ENCODE peak calls at places on chromosomes 2 and 18, in six cellular contexts. One of them, this sample, is unnamed.

GRCh38 chr2:176652300-176653182 is 383.3 kb downstream of the MTX2 start:
- DNase-seq in HFF-Myc: peak; percentile 30
- DNase-seq in stomach: no peak
- DNase-seq in SK-N-SH: peak; percentile 42
- DNase-seq in WERI-Rb-1: peak; percentile 14
- DNase-seq in HCT116: peak; percentile 39
- DNase-seq in this sample: no peak

GRCh38 chr2:84931384-84931821 is 25.9 kb downstream of the TMSB10 start:
- DNase-seq in HFF-Myc: no peak
- DNase-seq in stomach: no peak
- DNase-seq in SK-N-SH: no peak
- DNase-seq in WERI-Rb-1: no peak
- DNase-seq in HCT116: no peak
- DNase-seq in this sample: no peak

GRCh38 chr2:46198164-46198883 is 98.9 kb upstream of the EPAS1 start:
- DNase-seq in HFF-Myc: no peak
- DNase-seq in stomach: no peak
- DNase-seq in SK-N-SH: no peak
- DNase-seq in WERI-Rb-1: no peak
- DNase-seq in HCT116: no peak
- DNase-seq in this sample: no peak

GRCh38 chr2:105454801-105455485 is 56.1 kb upstream of the FHL2 start:
- DNase-seq in HFF-Myc: no peak
- DNase-seq in stomach: peak; percentile 52
- DNase-seq in SK-N-SH: no peak
- DNase-seq in WERI-Rb-1: peak; percentile 33
- DNase-seq in HCT116: peak; percentile 69
- DNase-seq in this sample: peak; percentile 3

GRCh38 chr2:112032615-112033457 is 22.2 kb upstream of the TMEM87B start:
- DNase-seq in HFF-Myc: peak; percentile 56
- DNase-seq in stomach: peak; percentile 45
- DNase-seq in SK-N-SH: no peak
- DNase-seq in WERI-Rb-1: no peak
- DNase-seq in HCT116: peak; percentile 48
- DNase-seq in this sample: no peak

GRCh38 chr2:185372188-185372587 is 366.4 kb upstream of the FSIP2 start:
- DNase-seq in HFF-Myc: no peak
- DNase-seq in stomach: no peak
- DNase-seq in SK-N-SH: no peak
- DNase-seq in WERI-Rb-1: no peak
- DNase-seq in HCT116: no peak
- DNase-seq in this sample: no peak

GRCh38 chr2:134402385-134402784 is 148.5 kb downstream of the MGAT5 start:
- DNase-seq in HFF-Myc: no peak
- DNase-seq in stomach: no peak
- DNase-seq in SK-N-SH: no peak
- DNase-seq in WERI-Rb-1: no peak
- DNase-seq in HCT116: no peak
- DNase-seq in this sample: no peak

GRCh38 chr18:21851327-21851961 is 110.9 kb downstream of the MIB1 start:
- DNase-seq in HFF-Myc: no peak
- DNase-seq in stomach: no peak
- DNase-seq in SK-N-SH: peak; percentile 23
- DNase-seq in WERI-Rb-1: no peak
- DNase-seq in HCT116: no peak
- DNase-seq in this sample: no peak

GRCh38 chr2:86221066-86221684 is 21.9 kb downstream of the MRPL35 start:
- DNase-seq in HFF-Myc: no peak
- DNase-seq in stomach: peak; percentile 64
- DNase-seq in SK-N-SH: peak; percentile 71
- DNase-seq in WERI-Rb-1: peak; percentile 52
- DNase-seq in HCT116: peak; percentile 27
- DNase-seq in this sample: peak; percentile 34

GRCh38 chr2:216839626-216840132 is 20.2 kb downstream of the TNP1 start:
- DNase-seq in HFF-Myc: no peak
- DNase-seq in stomach: no peak
- DNase-seq in SK-N-SH: no peak
- DNase-seq in WERI-Rb-1: no peak
- DNase-seq in HCT116: no peak
- DNase-seq in this sample: no peak

GRCh38 chr2:36366491-36367120 is 11.0 kb downstream of the CRIM1 start:
- DNase-seq in HFF-Myc: no peak
- DNase-seq in stomach: no peak
- DNase-seq in SK-N-SH: no peak
- DNase-seq in WERI-Rb-1: no peak
- DNase-seq in HCT116: no peak
- DNase-seq in this sample: no peak

GRCh38 chr18:9824474-9824832 is 61.3 kb upstream of the TXNDC2 start:
- DNase-seq in HFF-Myc: no peak
- DNase-seq in stomach: no peak
- DNase-seq in SK-N-SH: no peak
- DNase-seq in WERI-Rb-1: no peak
- DNase-seq in HCT116: no peak
- DNase-seq in this sample: no peak

GRCh38 chr2:77443076-77443475 is 79.1 kb downstream of the LRRTM4 start:
- DNase-seq in HFF-Myc: no peak
- DNase-seq in stomach: no peak
- DNase-seq in SK-N-SH: no peak
- DNase-seq in WERI-Rb-1: no peak
- DNase-seq in HCT116: no peak
- DNase-seq in this sample: no peak

GRCh38 chr2:143698350-143698749 is 569.1 kb downstream of the ARHGAP15 start:
- DNase-seq in HFF-Myc: no peak
- DNase-seq in stomach: no peak
- DNase-seq in SK-N-SH: no peak
- DNase-seq in WERI-Rb-1: no peak
- DNase-seq in HCT116: no peak
- DNase-seq in this sample: no peak

GRCh38 chr2:221447310-221447709 is 124.8 kb downstream of the EPHA4 start:
- DNase-seq in HFF-Myc: no peak
- DNase-seq in stomach: no peak
- DNase-seq in SK-N-SH: no peak
- DNase-seq in WERI-Rb-1: no peak
- DNase-seq in HCT116: no peak
- DNase-seq in this sample: no peak

GRCh38 chr18:79680100-79680879 is 687 bp downstream of the CTDP1 start:
- DNase-seq in HFF-Myc: no peak
- DNase-seq in stomach: peak; percentile 39
- DNase-seq in SK-N-SH: peak; percentile 68
- DNase-seq in WERI-Rb-1: no peak
- DNase-seq in HCT116: no peak
- DNase-seq in this sample: no peak

GRCh38 chr2:96320326-96321229 is 4.5 kb upstream of the ITPRIPL1 start:
- DNase-seq in HFF-Myc: no peak
- DNase-seq in stomach: no peak
- DNase-seq in SK-N-SH: no peak
- DNase-seq in WERI-Rb-1: no peak
- DNase-seq in HCT116: no peak
- DNase-seq in this sample: no peak

GRCh38 chr2:30267576-30267975 is 36.2 kb downstream of the LBH start:
- DNase-seq in HFF-Myc: no peak
- DNase-seq in stomach: no peak
- DNase-seq in SK-N-SH: no peak
- DNase-seq in WERI-Rb-1: no peak
- DNase-seq in HCT116: no peak
- DNase-seq in this sample: no peak

GRCh38 chr2:85504434-85505261 is 34.3 kb upstream of the MAT2A start:
- DNase-seq in HFF-Myc: peak; percentile 92
- DNase-seq in stomach: peak; percentile 26
- DNase-seq in SK-N-SH: peak; percentile 71
- DNase-seq in WERI-Rb-1: peak; percentile 85
- DNase-seq in HCT116: peak; percentile 72
- DNase-seq in this sample: no peak

GRCh38 chr18:21955757-21956652 is 213.4 kb upstream of the GATA6 start:
- DNase-seq in HFF-Myc: peak; percentile 24
- DNase-seq in stomach: peak; percentile 91
- DNase-seq in SK-N-SH: peak; percentile 59
- DNase-seq in WERI-Rb-1: peak; percentile 71
- DNase-seq in HCT116: peak; percentile 42
- DNase-seq in this sample: peak; percentile 24

GRCh38 chr2:111618577-111618930 is 265.4 kb downstream of the ANAPC1 start:
- DNase-seq in HFF-Myc: no peak
- DNase-seq in stomach: no peak
- DNase-seq in SK-N-SH: no peak
- DNase-seq in WERI-Rb-1: no peak
- DNase-seq in HCT116: no peak
- DNase-seq in this sample: no peak

GRCh38 chr2:127066942-127067341 is 40.0 kb downstream of the BIN1 start:
- DNase-seq in HFF-Myc: no peak
- DNase-seq in stomach: peak; percentile 35
- DNase-seq in SK-N-SH: no peak
- DNase-seq in WERI-Rb-1: no peak
- DNase-seq in HCT116: no peak
- DNase-seq in this sample: no peak

GRCh38 chr2:239930378-239930777 is 94.8 kb downstream of the NDUFA10 start:
- DNase-seq in HFF-Myc: no peak
- DNase-seq in stomach: peak; percentile 24
- DNase-seq in SK-N-SH: no peak
- DNase-seq in WERI-Rb-1: peak; percentile 5
- DNase-seq in HCT116: no peak
- DNase-seq in this sample: no peak

GRCh38 chr2:118310878-118311442 is 222.7 kb downstream of the INSIG2 start:
- DNase-seq in HFF-Myc: no peak
- DNase-seq in stomach: no peak
- DNase-seq in SK-N-SH: peak; percentile 11
- DNase-seq in WERI-Rb-1: no peak
- DNase-seq in HCT116: no peak
- DNase-seq in this sample: no peak

GRCh38 chr18:45738660-45739059 is 14.7 kb downstream of the SLC14A1 start:
- DNase-seq in HFF-Myc: no peak
- DNase-seq in stomach: no peak
- DNase-seq in SK-N-SH: no peak
- DNase-seq in WERI-Rb-1: peak; percentile 16
- DNase-seq in HCT116: no peak
- DNase-seq in this sample: no peak
- TF ChIP-seq CTCF in HFF-Myc: no peak
- TF ChIP-seq CTCF in stomach: no peak
- TF ChIP-seq CTCF in SK-N-SH: peak; percentile 7
- TF ChIP-seq CTCF in WERI-Rb-1: no peak
- TF ChIP-seq CTCF in HCT116: peak; percentile 36
- TF ChIP-seq CTCF in this sample: no peak

GRCh38 chr2:171319164-171319810 is 114.5 kb downstream of the METTL8 start:
- DNase-seq in HFF-Myc: no peak
- DNase-seq in stomach: no peak
- DNase-seq in SK-N-SH: no peak
- DNase-seq in WERI-Rb-1: no peak
- DNase-seq in HCT116: no peak
- DNase-seq in this sample: peak; percentile 93

GRCh38 chr2:171316755-171317337 is 116.9 kb downstream of the METTL8 start:
- DNase-seq in HFF-Myc: no peak
- DNase-seq in stomach: no peak
- DNase-seq in SK-N-SH: no peak
- DNase-seq in WERI-Rb-1: no peak
- DNase-seq in HCT116: no peak
- DNase-seq in this sample: no peak

GRCh38 chr2:171318463-171318934 is 115.3 kb downstream of the METTL8 start:
- DNase-seq in HFF-Myc: no peak
- DNase-seq in stomach: no peak
- DNase-seq in SK-N-SH: no peak
- DNase-seq in WERI-Rb-1: no peak
- DNase-seq in HCT116: no peak
- DNase-seq in this sample: no peak

GRCh38 chr2:171316220-171316619 is 117.6 kb downstream of the METTL8 start:
- DNase-seq in HFF-Myc: no peak
- DNase-seq in stomach: no peak
- DNase-seq in SK-N-SH: no peak
- DNase-seq in WERI-Rb-1: peak; percentile 54
- DNase-seq in HCT116: no peak
- DNase-seq in this sample: no peak

DNA sequence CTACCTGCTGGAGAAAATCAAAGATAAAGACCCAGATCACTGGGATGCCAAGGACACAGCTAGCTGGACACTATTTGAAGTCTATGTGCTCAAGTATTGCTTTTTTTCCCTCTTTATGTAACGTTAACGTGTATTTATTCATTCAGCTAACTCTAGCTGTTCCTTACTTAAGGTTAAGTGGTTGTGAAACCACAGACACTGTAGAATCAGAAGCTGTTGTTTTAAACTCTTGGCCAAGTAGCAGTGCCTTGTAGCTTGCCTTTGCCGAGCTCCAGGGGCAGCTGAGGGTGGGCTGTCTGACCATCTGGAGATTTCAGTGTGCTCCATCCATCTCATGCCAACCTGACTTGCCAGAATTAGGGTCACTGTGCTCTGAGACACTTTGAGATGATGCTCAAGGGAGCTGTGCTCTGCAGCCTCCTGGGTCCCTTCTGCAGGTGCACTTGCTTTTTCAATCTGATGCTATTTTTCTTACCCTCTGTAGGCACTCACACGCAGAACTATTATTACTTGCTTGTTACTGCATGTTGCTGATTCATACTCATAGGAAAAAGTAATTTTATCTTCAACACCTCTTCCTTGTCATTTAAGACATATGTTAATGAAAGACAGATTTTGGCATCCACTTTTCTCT is 116.2 kb downstream of the METTL8 start:
- DNase-seq in HFF-Myc: no peak
- DNase-seq in stomach: no peak
- DNase-seq in SK-N-SH: no peak
- DNase-seq in WERI-Rb-1: no peak
- DNase-seq in HCT116: no peak
- DNase-seq in this sample: peak; percentile 74
- H3K4me3 ChIP-seq in HFF-Myc: no peak overlapping the region
- H3K4me3 ChIP-seq in stomach: no peak overlapping the region
- H3K4me3 ChIP-seq in SK-N-SH: no peak overlapping the region
- H3K4me3 ChIP-seq in WERI-Rb-1: no peak overlapping the region
- H3K4me3 ChIP-seq in HCT116: no peak overlapping the region
- H3K4me3 ChIP-seq in this sample: no peak overlapping the region

DNA sequence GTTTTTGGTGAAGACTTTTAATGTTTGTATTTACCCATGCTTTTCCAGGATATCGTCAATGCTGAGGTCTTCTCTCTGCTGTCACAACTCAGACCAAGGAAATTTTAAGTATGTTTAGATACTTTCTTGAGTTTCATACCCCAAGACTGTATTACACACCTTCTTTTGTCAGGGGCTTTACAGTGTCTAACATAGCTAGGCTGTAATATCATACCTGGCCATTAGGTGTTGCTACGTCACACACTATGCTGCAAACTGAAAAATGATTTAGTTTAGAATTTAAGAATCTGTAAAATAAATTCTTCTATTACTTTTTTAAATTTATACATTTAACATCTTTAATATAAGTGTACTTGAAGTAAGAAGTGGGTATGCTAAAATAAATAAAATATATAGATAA is 358.4 kb upstream of the NRP2 start:
- DNase-seq in HFF-Myc: no peak
- DNase-seq in stomach: no peak
- DNase-seq in SK-N-SH: no peak
- DNase-seq in WERI-Rb-1: no peak
- DNase-seq in HCT116: no peak
- DNase-seq in this sample: no peak
- TF ChIP-seq CTCF in HFF-Myc: peak; percentile 38
- TF ChIP-seq CTCF in stomach: no peak
- TF ChIP-seq CTCF in SK-N-SH: peak; percentile 39
- TF ChIP-seq CTCF in WERI-Rb-1: peak; percentile 51
- TF ChIP-seq CTCF in HCT116: peak; percentile 15
- TF ChIP-seq CTCF in this sample: peak; percentile 59

DNA sequence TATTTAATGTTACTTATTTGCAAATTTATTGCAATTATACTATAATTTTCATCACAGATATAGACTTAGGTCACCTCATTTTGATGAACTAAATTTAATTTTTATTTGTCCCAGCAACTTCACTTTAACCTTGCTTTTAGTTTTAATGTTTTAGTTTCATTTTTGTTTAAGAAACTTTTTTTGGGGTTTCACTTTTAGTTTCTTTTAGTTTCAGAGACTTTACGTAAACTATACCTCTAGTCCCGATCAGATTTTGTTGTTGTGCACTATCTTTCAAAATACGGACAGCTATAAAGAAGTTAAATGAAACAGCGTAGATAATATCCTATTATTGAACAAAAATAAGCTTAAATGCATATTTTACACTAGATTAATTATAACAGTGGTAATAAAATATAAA is 460.5 kb downstream of the ERBB4 start:
- DNase-seq in HFF-Myc: no peak
- DNase-seq in stomach: no peak
- DNase-seq in SK-N-SH: no peak
- DNase-seq in WERI-Rb-1: no peak
- DNase-seq in HCT116: no peak
- DNase-seq in this sample: no peak
- H3K4me3 ChIP-seq in HFF-Myc: no peak overlapping the region
- H3K4me3 ChIP-seq in stomach: no peak overlapping the region
- H3K4me3 ChIP-seq in SK-N-SH: no peak overlapping the region
- H3K4me3 ChIP-seq in WERI-Rb-1: no peak overlapping the region
- H3K4me3 ChIP-seq in HCT116: no peak overlapping the region
- H3K4me3 ChIP-seq in this sample: no peak overlapping the region

This sample was measured in GM12864.